ENCODE peak calls at places on chromosomes 4 and X, in five cellular contexts. Z, K, F, I and N are unnamed samples.

GRCh38 chrX:103687696-103688191 is 1.2 kb upstream of the MORF4L2 start:
- DNase-seq in F (peak), I (peak), K (peak), Z (peak), N (peak)

GRCh38 chr4:77917075-77917474 is 54.4 kb downstream of the MRPL1 start:
- DNase-seq in F (no peak), Z (no peak), I (no peak), K (no peak), N (no peak)

GRCh38 chr4:153427363-153428071 is 38.6 kb upstream of the TMEM131L start:
- DNase-seq in Z (no peak), F (no peak), I (no peak), K (no peak), N (no peak)

GRCh38 chr4:186840222-186840701 is 116.6 kb upstream of the FAT1 start:
- DNase-seq in Z (no peak), K (peak), F (no peak), I (no peak), N (no peak)

GRCh38 chrX:130829526-130830515 is 73.2 kb downstream of the ENOX2 start:
- DNase-seq in I (no peak), Z (no peak), F (no peak), K (no peak), N (no peak)

GRCh38 chr4:153651041-153651960 is 32.8 kb upstream of the TLR2 start:
- DNase-seq in I (peak), K (no peak), F (no peak), Z (no peak), N (peak)

GRCh38 chr4:10457255-10457801 is at the start of gene ZNF518B:
- DNase-seq in Z (peak), F (peak), K (peak), I (no peak), N (peak)

GRCh38 chr4:621296-622070 is 3.9 kb upstream of the PDE6B start:
- DNase-seq in I (no peak), K (no peak), F (no peak), Z (no peak), N (no peak)

GRCh38 chr4:152579916-152580315 is 44.0 kb upstream of the FBXW7 start:
- DNase-seq in K (no peak), F (no peak), Z (no peak), I (no peak), N (no peak)

GRCh38 chrX:150870487-150871340 is 27.8 kb downstream of the CD99L2 start:
- DNase-seq in Z (no peak), I (no peak), F (no peak), K (no peak), N (no peak)

GRCh38 chr4:8761167-8761823 is 110.3 kb downstream of the HMX1 start:
- DNase-seq in K (no peak), I (no peak), Z (peak), F (no peak), N (peak)

GRCh38 chr4:127623755-127624087 is 9.0 kb upstream of the INTU start:
- DNase-seq in F (peak), Z (no peak), K (no peak), I (no peak), N (no peak)

GRCh38 chr4:105473340-105474109 is at the start of gene PPA2:
- DNase-seq in K (peak), Z (peak), I (peak), F (peak), N (peak)

GRCh38 chr4:11250510-11250909 is 178.2 kb downstream of the HS3ST1 start:
- DNase-seq in F (no peak), Z (no peak), I (no peak), K (no peak), N (no peak)

GRCh38 chrX:86171366-86171765 is 23.1 kb downstream of the DACH2 start:
- DNase-seq in Z (no peak), I (no peak), K (no peak), F (no peak), N (no peak)

GRCh38 chr4:112167790-112168189 is 22.5 kb downstream of the FAM241A start:
- DNase-seq in Z (no peak), I (no peak), K (no peak), F (peak), N (no peak)

GRCh38 chr4:6561173-6561516 is 13.8 kb upstream of the MAN2B2 start:
- DNase-seq in Z (no peak), F (peak), I (no peak), K (no peak), N (no peak)

GRCh38 chrX:12489341-12489740 is 301.9 kb upstream of the PRPS2 start:
- DNase-seq in Z (no peak), F (no peak), I (no peak), K (no peak), N (no peak)

GRCh38 chrX:72652132-72652531 is 62.0 kb downstream of the PHKA1 start:
- DNase-seq in K (no peak), Z (no peak), F (no peak), I (no peak), N (no peak)

GRCh38 chr4:158816953-158817352 is 48.1 kb downstream of the FNIP2 start:
- DNase-seq in Z (no peak), F (no peak), I (no peak), K (no peak), N (no peak)

GRCh38 chr4:186676531-186677158 is 47.0 kb downstream of the FAT1 start:
- DNase-seq in K (peak), I (no peak), Z (no peak), F (peak), N (no peak)

GRCh38 chr4:2685541-2685940 is 70.6 kb downstream of the TNIP2 start:
- DNase-seq in F (peak), I (no peak), K (peak), Z (no peak), N (no peak)

GRCh38 chr4:6538111-6538510 is 36.9 kb upstream of the MAN2B2 start:
- DNase-seq in I (no peak), K (no peak), F (no peak), Z (no peak), N (no peak)

GRCh38 chr4:93791570-93792195 is 36.9 kb upstream of the ATOH1 start:
- DNase-seq in Z (no peak), K (peak), F (peak), I (peak), N (peak)

GRCh38 chr4:6461301-6462165 is 10.9 kb downstream of the PPP2R2C start:
- DNase-seq in I (no peak), F (no peak), K (peak), Z (no peak), N (peak)

GRCh38 chrX:7132335-7133035 is 15.0 kb upstream of the STS start:
- DNase-seq in F (peak), I (peak), Z (no peak), K (peak), N (peak)

GRCh38 chrX:47585273-47585672 is 3.0 kb downstream of the TIMP1 start:
- DNase-seq in Z (no peak), I (no peak), F (no peak), K (no peak), N (no peak)

GRCh38 chrX:107726809-107727534 is 48.6 kb downstream of the TSC22D3 start:
- DNase-seq in F (no peak), I (no peak), K (no peak), Z (no peak), N (no peak)

GRCh38 chr4:76485450-76485849 is 50.4 kb downstream of the SHROOM3 start:
- DNase-seq in I (no peak), F (no peak), K (no peak), Z (no peak), N (no peak)

GRCh38 chr4:163332526-163333405 is at the start of gene NPY1R:
- DNase-seq in F (peak), Z (peak), I (peak), K (peak), N (peak)

GRCh38 chrX:119067023-119067739 is 5.6 kb upstream of the CT47C1 start:
- DNase-seq in K (peak), I (no peak), Z (no peak), F (peak), N (peak)

GRCh38 chrX:131802836-131803626 is 220.1 kb upstream of the STK26 start:
- DNase-seq in I (no peak), F (no peak), Z (peak), K (peak), N (peak)

GRCh38 chr4:141524116-141524515 is 112.3 kb upstream of the IL15 start:
- DNase-seq in I (no peak), F (no peak), Z (no peak), K (no peak), N (no peak)